ENCODE peak calls at places on chromosomes 2 and 18, in six cellular contexts. O is HTR-8/SVneo; G is germinal center; S is activated naive CD4-positive, alpha-beta T cell treated with anti-CD3 and anti-CD28 coated beads, Interleukin-2, amount 50 U/mL, for 16 hours; C is B cell; J is RWPE1. Q is an unnamed sample.
A peak's percentile ranks its signal among the peaks of the same experiment; 100 is the strongest.

GRCh38 chr2:23520256-23520655 is 135.3 kb downstream of the KLHL29 start:
- DNase-seq in C (no peak), G (no peak), J (no peak), S (no peak), O (no peak), Q (no peak)

GRCh38 chr18:23503967-23504352 is 649 bp downstream of the RMC1 start:
- DNase-seq in O (no peak), S (no peak), G (no peak), J (no peak), C (no peak), Q (peak; percentile 19)

GRCh38 chr2:98608118-98608961 is at the start of the genes COA5 and UNC50:
- DNase-seq in C (peak; percentile 94), J (peak; percentile 92), O (peak; percentile 95), G (peak; percentile 93), S (peak; percentile 93), Q (peak; percentile 93)

GRCh38 chr2:38376346-38376682 is 759 bp downstream of the ATL2 start:
- DNase-seq in C (no peak), J (peak; percentile 77), O (peak; percentile 77), G (peak; percentile 63), S (no peak), Q (peak; percentile 73)

GRCh38 chr2:96240341-96241038 is 25.3 kb downstream of the TMEM127 start:
- DNase-seq in J (no peak), S (no peak), C (no peak), O (no peak), G (no peak), Q (no peak)

GRCh38 chr18:57747809-57748680 is 55.1 kb downstream of the ATP8B1 start:
- DNase-seq in O (no peak), S (no peak), J (no peak), G (no peak), C (no peak), Q (no peak)

GRCh38 chr2:11344956-11345671 is 678 bp upstream of the ROCK2 start:
- DNase-seq in G (peak; percentile 36), C (peak; percentile 45), O (peak; percentile 53), J (peak; percentile 64), S (no peak), Q (peak; percentile 89)

GRCh38 chr18:22709288-22710060 is 223.7 kb upstream of the RBBP8 start:
- DNase-seq in C (no peak), S (no peak), O (peak; percentile 33), J (no peak), G (no peak), Q (peak; percentile 49)

GRCh38 chr2:135936524-135936923 is 48.9 kb downstream of the DARS1 start:
- DNase-seq in S (no peak), G (no peak), O (no peak), J (no peak), C (no peak), Q (no peak)

GRCh38 chr2:45033331-45033730 is 24.1 kb upstream of the SIX2 start:
- DNase-seq in O (no peak), J (no peak), G (no peak), C (no peak), S (no peak), Q (no peak)

GRCh38 chr18:12694032-12694431 is 8.5 kb downstream of the CEP76 start:
- DNase-seq in J (no peak), S (no peak), C (no peak), O (no peak), G (no peak), Q (no peak)

GRCh38 chr18:76208632-76209308 is 286.3 kb downstream of the ZNF516 start:
- DNase-seq in S (no peak), C (no peak), O (no peak), G (no peak), J (no peak), Q (no peak)

GRCh38 chr2:202494300-202494699 is 118.2 kb downstream of the BMPR2 start:
- DNase-seq in O (no peak), J (no peak), C (no peak), S (no peak), G (no peak), Q (peak; percentile 76)

GRCh38 chr2:228590681-228591080 is 409.2 kb upstream of the SPHKAP start:
- DNase-seq in S (no peak), C (no peak), G (no peak), O (no peak), J (no peak), Q (no peak)

GRCh38 chr2:127568128-127568527 is 32.6 kb downstream of the MYO7B start:
- DNase-seq in S (no peak), O (no peak), J (no peak), G (no peak), C (no peak), Q (no peak)

GRCh38 chr18:60020107-60020925 is 120.5 kb downstream of the PMAIP1 start:
- DNase-seq in J (no peak), O (no peak), C (no peak), S (no peak), G (no peak), Q (no peak)

GRCh38 chr2:36480596-36480995 is 117.4 kb downstream of the FEZ2 start:
- DNase-seq in J (no peak), C (no peak), S (no peak), O (no peak), G (no peak), Q (no peak)

GRCh38 chr18:44036500-44036899 is 644.2 kb upstream of the SETBP1 start:
- DNase-seq in C (no peak), G (no peak), J (no peak), S (no peak), O (no peak), Q (peak; percentile 35)

GRCh38 chr2:176656776-176657140 is 387.5 kb downstream of the MTX2 start:
- DNase-seq in C (no peak), S (no peak), O (no peak), J (no peak), G (no peak), Q (no peak)

GRCh38 chr18:3067213-3068118 is 54.5 kb upstream of the LPIN2 start:
- DNase-seq in C (no peak), J (no peak), G (no peak), O (no peak), S (no peak), Q (no peak)

GRCh38 chr18:23515911-23516546 is 12.7 kb downstream of the RMC1 start:
- DNase-seq in C (peak; percentile 79), O (peak; percentile 63), G (peak; percentile 70), J (peak; percentile 50), S (peak; percentile 70), Q (peak; percentile 82)

GRCh38 chr2:29295843-29296242 is 180.6 kb downstream of the CLIP4 start:
- DNase-seq in O (peak; percentile 36), S (no peak), C (no peak), G (no peak), J (peak; percentile 22), Q (peak; percentile 7)

GRCh38 chr18:62996552-62996951 is 281.2 kb downstream of the PHLPP1 start:
- DNase-seq in O (no peak), C (no peak), J (no peak), G (no peak), S (no peak), Q (no peak)

GRCh38 chr2:219561179-219562048 is 9.9 kb downstream of the OBSL1 start:
- DNase-seq in C (no peak), S (no peak), J (no peak), O (no peak), G (no peak), Q (no peak)

GRCh38 chr18:34901299-34901698 is 139.9 kb upstream of the MAPRE2 start:
- DNase-seq in C (no peak), O (no peak), S (no peak), J (no peak), G (no peak), Q (peak; percentile 14)

GRCh38 chr2:155099784-155100183 is 401.3 kb downstream of the KCNJ3 start:
- DNase-seq in C (no peak), J (no peak), G (no peak), S (no peak), O (no peak), Q (no peak)

GRCh38 chr2:14722919-14723559 is 90.5 kb downstream of the LRATD1 start:
- DNase-seq in C (no peak), S (no peak), O (no peak), G (no peak), J (no peak), Q (no peak)

GRCh38 chr2:234483568-234484251 is 13.2 kb downstream of the ARL4C start:
- DNase-seq in O (no peak), G (peak; percentile 51), C (peak; percentile 80), J (no peak), S (peak; percentile 65), Q (no peak)

GRCh38 chr2:234444888-234445287 is 52.0 kb downstream of the ARL4C start:
- DNase-seq in C (peak; percentile 88), O (peak; percentile 23), S (peak; percentile 50), G (peak; percentile 38), J (no peak), Q (peak; percentile 81)

GRCh38 chr2:8389373-8390108 is 292.3 kb upstream of the ID2 start:
- DNase-seq in O (no peak), J (no peak), S (no peak), C (no peak), G (no peak), Q (peak; percentile 41)

GRCh38 chr2:208224802-208225201 is 30.1 kb downstream of the IDH1 start:
- DNase-seq in G (no peak), S (no peak), J (peak; percentile 42), C (no peak), O (no peak), Q (no peak)

GRCh38 chr2:73821227-73821626 is 7.5 kb upstream of the STAMBP start:
- DNase-seq in J (no peak), C (no peak), G (no peak), S (no peak), O (no peak), Q (no peak)

GRCh38 chr2:18154812-18155211 is 276.3 kb downstream of the KCNS3 start:
- DNase-seq in J (no peak), S (no peak), G (no peak), O (no peak), C (no peak), Q (no peak)

GRCh38 chr2:224927671-224928173 is 114.5 kb downstream of the DOCK10 start:
- DNase-seq in S (peak; percentile 48), O (no peak), G (no peak), J (no peak), C (no peak), Q (peak; percentile 26)

GRCh38 chr2:235968616-235969324 is 199.4 kb downstream of the GBX2 start:
- DNase-seq in C (no peak), O (no peak), S (no peak), J (no peak), G (no peak), Q (no peak)

GRCh38 chr2:20983844-20984243 is 60.0 kb downstream of the APOB start:
- DNase-seq in C (no peak), J (no peak), G (no peak), O (no peak), S (no peak), Q (no peak)

GRCh38 chr2:127472268-127472667 is 54.0 kb downstream of the IWS1 start:
- DNase-seq in S (no peak), J (no peak), O (no peak), G (no peak), C (no peak), Q (no peak)

GRCh38 chr18:36066001-36066400 is 1.4 kb downstream of the RPRD1A start:
- DNase-seq in S (no peak), J (no peak), O (no peak), C (no peak), G (no peak), Q (peak; percentile 53)

Q was measured in fibroblast of pulmonary artery.